ENCODE peak calls at places on chromosomes 2 and 18, in nine cellular contexts. J is iPS DF 19.7; T is fibroblast of mammary gland; N is progenitor cell of endocrine pancreas; G is activated effector memory CD4-positive, alpha-beta T cell treated with anti-CD3 and anti-CD28 coated beads, Interleukin-2, amount 50 U/mL, for 16 hours; P is OCI-LY7; H is activated CD4-positive, alpha-beta T cell treated with anti-CD3 and anti-CD28 coated beads for 24 hours; X is psoas muscle; F is heart left ventricle. V is an unnamed sample.

GRCh38 chr2:69200107-69200520 is 186.9 kb downstream of the GFPT1 start:
- DNase-seq in P (no peak), H (no peak), T (peak; percentile 95), X (no peak), N (no peak), F (no peak), J (no peak), G (no peak), V (peak; percentile 81)

GRCh38 chr2:902584-902983 is 48.1 kb upstream of the SNTG2 start:
- DNase-seq in X (no peak), T (no peak), J (no peak), H (no peak), P (no peak), G (no peak), F (no peak), N (no peak), V (no peak)

GRCh38 chr2:11837875-11838734 is 91.7 kb downstream of the LPIN1 start:
- DNase-seq in X (no peak), T (no peak), F (no peak), N (no peak), G (no peak), H (no peak), P (no peak), J (no peak), V (no peak)

GRCh38 chr2:17429130-17429529 is 89.1 kb downstream of the RAD51AP2 start:
- DNase-seq in N (no peak), P (no peak), F (no peak), H (no peak), J (no peak), X (no peak), G (no peak), T (peak; percentile 5), V (no peak)

GRCh38 chr18:37403100-37403781 is 162.4 kb downstream of the CELF4 start:
- DNase-seq in P (no peak), H (no peak), T (peak; percentile 77), F (peak; percentile 61), N (no peak), G (no peak), J (no peak), X (peak; percentile 36), V (no peak)

GRCh38 chr18:70024829-70025228 is 77.2 kb upstream of the CD226 start:
- DNase-seq in G (no peak), J (no peak), H (no peak), P (no peak), X (no peak), F (no peak), T (no peak), N (no peak), V (no peak)

GRCh38 chr2:239984431-239985194 is 40.5 kb downstream of the NDUFA10 start:
- DNase-seq in X (no peak), T (no peak), G (no peak), N (no peak), F (no peak), P (no peak), J (no peak), H (no peak), V (no peak)

GRCh38 chr2:119276864-119277263 is 53.2 kb downstream of the STEAP3 start:
- DNase-seq in N (no peak), H (no peak), T (no peak), X (no peak), G (no peak), F (no peak), J (no peak), P (no peak), V (no peak)

GRCh38 chr2:232846055-232846454 is 24.0 kb upstream of the SNORC start:
- DNase-seq in G (no peak), N (no peak), H (no peak), F (no peak), P (no peak), T (no peak), J (no peak), X (no peak), V (no peak)

GRCh38 chr18:13243363-13243762 is 24.8 kb downstream of the LDLRAD4 start:
- DNase-seq in F (no peak), N (no peak), G (peak; percentile 17), T (no peak), H (no peak), X (no peak), J (no peak), P (no peak), V (peak; percentile 21)

GRCh38 chr18:54532962-54533361 is 58.1 kb upstream of the DYNAP start:
- DNase-seq in H (no peak), X (no peak), F (no peak), N (no peak), T (no peak), P (peak; percentile 12), G (no peak), J (no peak), V (no peak)

GRCh38 chr2:3457524-3458395 is 61.6 kb downstream of the ADI1 start:
- DNase-seq in H (no peak), X (no peak), J (no peak), T (no peak), G (peak; percentile 51), P (no peak), N (no peak), F (no peak), V (no peak)

GRCh38 chr18:6482198-6482977 is 67.7 kb upstream of the L3MBTL4 start:
- DNase-seq in J (peak; percentile 48), G (no peak), H (no peak), F (peak; percentile 50), X (peak; percentile 75), T (peak; percentile 93), P (no peak), N (peak; percentile 57), V (peak; percentile 78)

GRCh38 chr18:34493566-34494358 is 216.3 kb upstream of the DTNA start:
- DNase-seq in G (no peak), H (no peak), T (no peak), J (peak; percentile 30), F (peak; percentile 27), P (no peak), X (peak; percentile 49), N (peak; percentile 29), V (peak; percentile 61)

GRCh38 chr2:26088038-26088643 is 54.3 kb downstream of the RAB10 start:
- DNase-seq in G (no peak), X (no peak), J (no peak), P (peak; percentile 36), F (no peak), N (no peak), H (no peak), T (peak; percentile 42), V (no peak)

GRCh38 chr2:21972580-21972979 is 848.8 kb downstream of the TDRD15 start:
- DNase-seq in T (no peak), F (no peak), J (no peak), N (no peak), X (no peak), G (no peak), H (no peak), P (no peak), V (no peak)

GRCh38 chr2:241029599-241030332 is 31.3 kb downstream of the SNED1 start:
- DNase-seq in G (no peak), T (no peak), J (no peak), F (no peak), H (no peak), P (no peak), X (no peak), N (no peak), V (no peak)

GRCh38 chr2:218884519-218884918 is 3.9 kb downstream of the WNT10A start:
- DNase-seq in G (no peak), J (no peak), F (no peak), P (no peak), X (no peak), N (no peak), H (no peak), T (no peak), V (no peak)

GRCh38 chr2:123043458-123043857 is 981.6 kb upstream of the CNTNAP5 start:
- DNase-seq in G (no peak), P (no peak), J (no peak), F (no peak), T (no peak), X (no peak), N (no peak), H (no peak), V (no peak)

GRCh38 chr2:13616059-13616458 is 899.3 kb downstream of the TRIB2 start:
- DNase-seq in P (no peak), X (no peak), G (no peak), J (no peak), T (no peak), F (no peak), N (no peak), H (no peak), V (no peak)

GRCh38 chr2:7766302-7766701 is 849.1 kb downstream of the RNF144A start:
- DNase-seq in G (no peak), H (no peak), X (no peak), P (no peak), T (no peak), J (no peak), N (no peak), F (no peak), V (no peak)

GRCh38 chr2:172693037-172693436 is 42.6 kb upstream of the RAPGEF4 start:
- DNase-seq in T (peak; percentile 99), H (peak; percentile 19), P (no peak), X (peak; percentile 29), J (no peak), G (peak; percentile 66), N (no peak), F (peak; percentile 65), V (peak; percentile 32)

GRCh38 chr2:37802899-37803379 is 122.1 kb upstream of the RMDN2 start:
- DNase-seq in T (peak; percentile 88), F (no peak), G (no peak), J (no peak), X (no peak), P (no peak), H (no peak), N (no peak), V (no peak)

GRCh38 chr18:7809455-7809854 is 242.3 kb downstream of the PTPRM start:
- DNase-seq in P (no peak), H (no peak), T (no peak), X (no peak), G (no peak), N (no peak), J (no peak), F (no peak), V (no peak)